ENCODE peak calls at places on chromosomes 6 and 20, in ten cellular contexts. H is AG09309, X is astrocyte of the spinal cord, D is brain pericyte, E is HT-29, I is SJSA1, W is nucleus accumbens, M is cortex of kidney, B is anterior cingulate cortex, V is EL. R is an unnamed sample.

GRCh38 chr6:26216886-26217713 is 129.9 kb downstream of the HFE start:
- DNase-seq in H (no peak), X (peak), D (peak), E (no peak), I (peak), W (peak), M (no peak), B (peak), V (no peak), R (peak)

GRCh38 chr6:84777888-84778287 is 13.5 kb upstream of the TBX18 start:
- DNase-seq in H (peak), X (peak), D (no peak), E (no peak), I (no peak), W (no peak), M (no peak), B (no peak), V (peak), R (no peak)

GRCh38 chr6:163249651-163250101 is 164.8 kb upstream of the QKI start:
- DNase-seq in H (no peak), X (peak), D (no peak), E (no peak), I (peak), W (peak), M (no peak), B (no peak), V (peak), R (peak)

GRCh38 chr6:109978174-109979032 is at the start of gene GPR6:
- DNase-seq in H (no peak), X (peak), D (no peak), E (peak), I (peak), W (peak), M (no peak), B (no peak), V (peak), R (no peak)

GRCh38 chr6:47116616-47117015 is 74.5 kb upstream of the ADGRF1 start:
- DNase-seq in H (no peak), X (no peak), D (no peak), E (no peak), I (no peak), W (no peak), M (no peak), B (no peak), V (no peak), R (no peak)

GRCh38 chr20:46253391-46253790 is 54.9 kb downstream of the CDH22 start:
- DNase-seq in H (no peak), X (no peak), D (no peak), E (peak), I (no peak), W (no peak), M (no peak), B (peak), V (peak), R (peak)

GRCh38 chr6:8875986-8876385 is 440.6 kb upstream of the SLC35B3 start:
- DNase-seq in H (no peak), X (no peak), D (no peak), E (no peak), I (no peak), W (no peak), M (no peak), B (no peak), V (no peak), R (no peak)

GRCh38 chr6:15066433-15067337 is 179.2 kb upstream of the JARID2 start:
- DNase-seq in H (peak), X (peak), D (no peak), E (peak), I (no peak), W (no peak), M (no peak), B (no peak), V (peak), R (no peak)

GRCh38 chr20:2109425-2110210 is 8.0 kb downstream of the STK35 start:
- DNase-seq in H (no peak), X (peak), D (no peak), E (no peak), I (no peak), W (no peak), M (no peak), B (peak), V (peak), R (peak)

GRCh38 chr6:68443704-68444103 is 191.4 kb upstream of the ADGRB3 start:
- DNase-seq in H (no peak), X (no peak), D (no peak), E (no peak), I (no peak), W (no peak), M (no peak), B (no peak), V (no peak), R (no peak)

GRCh38 chr6:146389740-146390139 is 153.9 kb upstream of the RAB32 start:
- DNase-seq in H (no peak), X (no peak), D (no peak), E (no peak), I (no peak), W (no peak), M (no peak), B (no peak), V (no peak), R (no peak)

GRCh38 chr6:41696788-41697187 is 38.6 kb downstream of the TFEB start:
- DNase-seq in H (no peak), X (no peak), D (no peak), E (no peak), I (no peak), W (no peak), M (no peak), B (no peak), V (no peak), R (no peak)

GRCh38 chr6:169975286-169975685 is 223.9 kb downstream of the ERMARD start:
- DNase-seq in H (no peak), X (no peak), D (no peak), E (no peak), I (no peak), W (no peak), M (no peak), B (no peak), V (no peak), R (no peak)

GRCh38 chr20:10927936-10928860 is 254.4 kb upstream of the JAG1 start:
- DNase-seq in H (no peak), X (peak), D (no peak), E (no peak), I (peak), W (no peak), M (no peak), B (no peak), V (peak), R (no peak)

GRCh38 chr6:48962041-48962440 is 501.0 kb downstream of the MMUT start:
- DNase-seq in H (no peak), X (no peak), D (no peak), E (no peak), I (no peak), W (no peak), M (no peak), B (no peak), V (no peak), R (no peak)

R was measured in C1 segment of cervical spinal cord.